ENCODE peak calls at places on chromosomes 7 and 10, in seven cellular contexts. L, F, C, H, R, S and B are unnamed samples. For H3K36me3, the result is how much of the 10 kb centered on the place peaks cover.

GRCh38 chr10:6274040-6274439 is 71.3 kb downstream of the PFKFB3 start:
- DNase-seq in L (no peak), S (no peak), H (no peak), C (no peak), R (no peak), F (no peak), B (no peak)

GRCh38 chr7:112770051-112770450 is 20.1 kb downstream of the TMEM168 start:
- DNase-seq in F (no peak), C (no peak), R (no peak), L (no peak), H (no peak), S (no peak), B (no peak)

GRCh38 chr10:22271786-22272185 is 44.4 kb upstream of the COMMD3 start:
- DNase-seq in C (no peak), F (no peak), H (no peak), S (no peak), L (no peak), R (no peak), B (no peak)

GRCh38 chr10:79059859-79060379 is 8.8 kb upstream of the ZMIZ1 start:
- DNase-seq in L (no peak), C (no peak), R (no peak), H (no peak), F (peak), S (peak), B (no peak)

GRCh38 chr10:16828731-16829175 is 11.5 kb upstream of the RSU1 start:
- DNase-seq in S (no peak), H (no peak), F (peak), R (no peak), C (no peak), L (no peak), B (no peak)

GRCh38 chr10:1103551-1103950 is 47.4 kb downstream of the WDR37 start:
- DNase-seq in F (no peak), C (no peak), S (no peak), R (no peak), H (no peak), L (no peak), B (no peak)

GRCh38 chr7:98949336-98950044 is 71.2 kb downstream of the TRRAP start:
- DNase-seq in F (no peak), R (no peak), C (no peak), S (no peak), L (no peak), H (no peak), B (peak)

GRCh38 chr10:117342638-117343037 is 32.6 kb downstream of the PDZD8 start:
- DNase-seq in S (no peak), C (no peak), F (no peak), L (no peak), H (no peak), R (no peak), B (no peak)

GRCh38 chr10:120948889-120949382 is 97.8 kb downstream of the WDR11 start:
- DNase-seq in R (peak), S (peak), F (peak), L (peak), C (peak), H (peak), B (peak)

GRCh38 chr7:101271021-101271420 is 26.1 kb upstream of the FIS1 start:
- DNase-seq in F (no peak), S (no peak), L (no peak), R (no peak), C (no peak), H (no peak), B (no peak)

GRCh38 chr7:138756591-138757222 is 41.1 kb upstream of the TMEM213 start:
- DNase-seq in S (no peak), F (no peak), H (no peak), L (no peak), R (no peak), C (no peak), B (no peak)

GRCh38 chr10:93820434-93820833 is 62.7 kb downstream of the LGI1 start:
- DNase-seq in S (no peak), R (no peak), F (no peak), C (no peak), L (no peak), H (no peak), B (no peak)

GRCh38 chr7:104123786-104124185 is 84.0 kb downstream of the ORC5 start:
- DNase-seq in L (no peak), S (no peak), R (no peak), F (no peak), C (no peak), H (no peak), B (no peak)

GRCh38 chr10:93288679-93289634 is 193.2 kb downstream of the MYOF start:
- DNase-seq in F (no peak), C (peak), R (peak), S (peak), H (peak), L (peak), B (peak)

GRCh38 chr7:29087840-29088169 is 58.5 kb downstream of the CPVL start:
- DNase-seq in L (no peak), S (no peak), F (no peak), C (no peak), R (no peak), H (no peak), B (no peak)

GRCh38 chr10:62005687-62006086 is 104.2 kb downstream of the ARID5B start:
- DNase-seq in F (no peak), C (no peak), L (no peak), R (no peak), S (no peak), H (no peak), B (no peak)

GRCh38 chr10:29119374-29119773 is 169.5 kb upstream of the LYZL1 start:
- DNase-seq in C (peak), H (no peak), L (no peak), F (no peak), R (peak), S (peak), B (peak)

GRCh38 chr10:30057421-30057841 is 2.0 kb downstream of the JCAD start:
- DNase-seq in R (no peak), S (no peak), L (no peak), F (no peak), H (no peak), C (no peak), B (no peak)

GRCh38 chr7:43071604-43072003 is 40.8 kb upstream of the HECW1 start:
- DNase-seq in H (no peak), L (peak), F (no peak), C (peak), S (no peak), R (peak), B (peak)

GRCh38 chr10:86357676-86358075 is 8.9 kb downstream of the GRID1 start:
- DNase-seq in F (peak), R (no peak), S (no peak), L (no peak), C (no peak), H (no peak), B (no peak)

GRCh38 chr7:35716038-35716803 is 21.3 kb upstream of the HERPUD2 start:
- DNase-seq in L (peak), H (no peak), S (peak), F (no peak), C (no peak), R (no peak), B (no peak)

GRCh38 chr10:25174461-25175230 is at the start of gene GPR158:
- DNase-seq in C (peak), F (peak), S (peak), L (peak), R (peak), H (peak), B (peak)

GRCh38 chr7:132592238-132592946 is 16.1 kb upstream of the PLXNA4 start:
- DNase-seq in F (no peak), C (no peak), L (no peak), S (no peak), R (no peak), H (no peak), B (no peak)

GRCh38 chr10:123139521-123140163 is 3.9 kb downstream of the HMX3 start:
- DNase-seq in R (peak), H (no peak), F (no peak), S (peak), C (peak), L (peak), B (peak)

GRCh38 chr7:96962221-96962620 is 43.1 kb upstream of the DLX6 start:
- DNase-seq in H (peak), C (no peak), F (no peak), R (no peak), L (no peak), S (no peak), B (no peak)

GRCh38 chr7:88358534-88358838 is 51.8 kb upstream of the STEAP4 start:
- DNase-seq in F (no peak), S (no peak), C (no peak), R (no peak), L (no peak), H (no peak), B (no peak)

DNA sequence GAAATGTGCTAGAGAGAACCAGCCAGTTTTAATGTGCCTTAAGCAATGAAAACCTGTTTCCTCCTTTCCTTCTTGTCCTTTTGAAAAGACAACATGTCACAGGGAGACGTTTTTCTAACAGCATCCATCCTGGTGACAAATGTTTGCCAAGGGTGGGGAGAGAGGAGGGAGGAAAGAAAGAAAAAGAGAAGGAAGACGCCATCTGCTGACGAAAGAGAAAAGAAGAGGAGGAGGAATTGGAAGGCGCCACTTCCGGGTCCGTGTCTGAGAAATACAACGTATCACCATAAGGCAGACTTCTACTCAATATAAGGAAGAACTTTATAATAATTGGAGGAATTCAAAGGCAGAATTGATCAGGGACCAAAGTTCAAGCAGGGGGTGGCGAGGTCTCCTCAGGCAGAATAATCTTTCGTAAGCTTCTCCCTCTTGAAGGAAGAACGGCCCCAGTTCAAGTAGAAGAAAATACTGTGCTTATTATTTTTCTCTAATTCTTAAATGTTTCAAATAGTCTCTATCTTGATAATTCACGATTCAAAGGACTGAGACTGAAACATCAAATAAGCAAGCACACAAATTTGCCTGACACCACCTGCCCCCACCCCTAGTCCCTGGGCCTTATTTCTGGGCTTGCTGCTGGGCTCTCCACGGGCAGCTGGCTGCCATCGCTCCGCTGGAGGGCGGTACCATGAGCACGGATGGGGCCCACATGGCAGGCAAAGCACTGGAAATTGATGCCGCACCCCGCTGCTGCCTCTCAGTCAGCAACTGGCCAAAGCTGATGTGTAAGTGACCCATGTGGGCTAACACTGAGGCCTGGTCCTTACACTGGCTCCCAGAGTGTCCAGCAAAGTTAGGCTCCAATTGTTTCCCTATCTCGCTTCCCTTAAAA is 273.7 kb upstream of the KLF14 start:
- DNase-seq in F (peak), S (peak), L (peak), C (peak), R (peak), H (peak), B (peak)
- H3K4me3 ChIP-seq in F (no peak), S (no peak), L (no peak), C (no peak), R (no peak), H (no peak), B (no peak)

GRCh38 chr10:3100856-3101640 is 33.7 kb downstream of the PFKP start:
- DNase-seq in S (no peak), C (no peak), H (no peak), R (no peak), L (no peak), F (peak), B (no peak)

GRCh38 chr10:3099291-3100092 is 32.1 kb downstream of the PFKP start:
- DNase-seq in S (no peak), R (no peak), H (no peak), L (no peak), F (peak), C (no peak), B (no peak)

GRCh38 chr10:3102721-3103410 is 35.5 kb downstream of the PFKP start:
- DNase-seq in S (no peak), H (no peak), C (no peak), F (peak), L (no peak), R (no peak), B (no peak)

GRCh38 chr10:3098689-3099088 is 31.3 kb downstream of the PFKP start:
- DNase-seq in F (peak), C (no peak), L (no peak), R (no peak), S (no peak), H (no peak), B (no peak)

DNA sequence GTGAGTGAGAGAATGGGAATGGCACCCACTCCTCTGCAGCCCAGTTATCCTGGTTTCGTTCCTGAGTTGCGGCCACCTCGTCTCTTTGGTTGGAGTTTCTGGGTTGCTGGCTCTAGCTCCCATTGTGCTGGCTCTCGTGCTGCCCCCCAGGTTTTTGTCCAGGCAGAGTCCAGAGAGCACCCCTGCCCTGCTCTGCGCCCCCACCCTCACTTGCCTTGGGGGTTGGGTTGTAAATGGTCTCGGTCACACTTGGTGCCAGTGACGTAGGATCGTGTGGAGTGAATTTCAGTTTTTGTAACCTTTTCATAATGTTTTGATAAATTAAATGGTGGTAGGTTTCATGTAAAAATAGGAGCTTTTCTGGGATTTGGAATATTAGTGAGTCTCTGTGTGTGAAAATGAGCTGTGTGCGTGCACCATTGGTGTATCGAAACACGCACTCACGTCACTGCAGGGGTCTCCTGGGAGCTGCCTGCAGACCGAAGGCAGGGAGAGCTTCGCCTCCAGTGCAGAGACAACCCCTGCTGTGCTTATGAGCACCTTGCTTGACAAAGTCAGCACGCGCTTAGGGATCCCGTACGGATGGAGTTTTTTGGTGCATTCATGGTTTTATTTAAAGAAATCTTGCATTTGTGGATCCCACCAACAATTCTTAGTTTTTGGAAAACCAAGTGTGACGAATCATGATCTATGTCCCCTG is 32.9 kb downstream of the PFKP start:
- DNase-seq in C (no peak), H (no peak), R (no peak), F (peak), S (no peak), L (no peak), B (no peak)
- H3K36me3 ChIP-seq in C (under half), H (under half), R (half or more), F (under half), S (half or more), L (under half), B (under half)

DNA sequence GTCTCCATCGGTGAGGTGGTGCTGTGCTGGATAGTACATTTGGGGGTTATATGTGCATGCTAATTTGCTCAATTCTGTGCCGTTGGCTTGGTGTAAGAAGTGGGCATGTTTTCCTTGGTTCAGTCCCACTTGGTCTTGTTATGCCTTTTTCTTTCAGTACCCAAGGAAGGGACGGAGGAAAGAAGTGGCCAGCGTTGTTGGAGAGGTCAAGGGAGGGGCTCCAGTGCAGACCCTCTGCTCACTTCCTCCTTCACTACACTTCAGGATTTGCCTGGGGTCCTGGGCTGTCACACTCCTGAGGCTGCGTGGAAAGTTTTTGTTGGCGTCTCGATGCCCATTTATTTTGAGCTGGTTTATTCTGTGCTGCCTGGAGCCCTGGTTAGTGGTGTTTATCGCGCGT is 20.5 kb downstream of the LRMDA start:
- DNase-seq in S (no peak), L (no peak), H (no peak), F (no peak), R (no peak), C (peak), B (no peak)
- H3K4me3 ChIP-seq in S (no peak), L (no peak), H (peak), F (no peak), R (no peak), C (peak), B (no peak)

GRCh38 chr10:36066102-36066501 is 424.0 kb upstream of the FZD8 start:
- DNase-seq in S (no peak), F (peak), H (no peak), L (no peak), C (no peak), R (no peak), B (no peak)
- H3K36me3 ChIP-seq in S (under half), F (under half), H (under half), L (under half), C (under half), R (under half), B (under half)

GRCh38 chr7:2521341-2521745 is 1.8 kb downstream of the LFNG start:
- DNase-seq in C (no peak), F (no peak), L (no peak), H (no peak), S (no peak), R (no peak), B (no peak)
- H3K4me3 ChIP-seq in C (peak), F (peak), L (no peak), H (peak), S (peak), R (no peak), B (peak)

GRCh38 chr7:1150400-1151002 is 9.5 kb downstream of the ZFAND2A start:
- DNase-seq in S (no peak), F (no peak), R (no peak), H (no peak), L (no peak), C (no peak), B (no peak)
- H3K36me3 ChIP-seq in S (half or more), F (under half), R (under half), H (half or more), L (under half), C (under half), B (under half)